ENCODE peak calls at places on chromosomes 3 and 15, in four cellular contexts. B, L, P and E are unnamed samples.

GRCh38 chr15:51132384-51133139 is 37.9 kb upstream of the TNFAIP8L3 start:
- DNase-seq in B (no peak), L (peak; percentile 91), P (no peak), E (no peak)

GRCh38 chr3:134998855-134999254 is 203.8 kb downstream of the EPHB1 start:
- DNase-seq in B (no peak), L (no peak), P (peak; percentile 62), E (no peak)

GRCh38 chr3:186646841-186647240 is 6.6 kb downstream of the FETUB start:
- DNase-seq in B (no peak), L (no peak), P (no peak), E (no peak)

GRCh38 chr3:107370902-107371301 is 6.3 kb upstream of the CCDC54 start:
- DNase-seq in B (no peak), L (no peak), P (no peak), E (no peak)

GRCh38 chr3:123331651-123332050 is 117.2 kb downstream of the ADCY5 start:
- DNase-seq in B (no peak), L (no peak), P (no peak), E (no peak)

GRCh38 chr3:46714728-46715506 is 2.8 kb downstream of the PRSS50 start:
- DNase-seq in B (no peak), L (peak; percentile 74), P (no peak), E (no peak)

GRCh38 chr3:102081587-102082289 is 232.4 kb downstream of the NFKBIZ start:
- DNase-seq in B (no peak), L (no peak), P (no peak), E (no peak)

GRCh38 chr3:115072265-115073008 is 74.7 kb downstream of the ZBTB20 start:
- DNase-seq in B (no peak), L (no peak), P (no peak), E (no peak)

GRCh38 chr15:38736686-38737085 is 172.1 kb upstream of the RASGRP1 start:
- DNase-seq in B (no peak), L (no peak), P (no peak), E (no peak)

GRCh38 chr3:40524571-40525285 is at the start of gene ZNF621:
- DNase-seq in B (peak; percentile 84), L (peak; percentile 98), P (peak; percentile 95), E (peak; percentile 88)
- TF ChIP-seq CTCF in B (no peak), L (no peak), P (no peak), E (no peak)

DNA sequence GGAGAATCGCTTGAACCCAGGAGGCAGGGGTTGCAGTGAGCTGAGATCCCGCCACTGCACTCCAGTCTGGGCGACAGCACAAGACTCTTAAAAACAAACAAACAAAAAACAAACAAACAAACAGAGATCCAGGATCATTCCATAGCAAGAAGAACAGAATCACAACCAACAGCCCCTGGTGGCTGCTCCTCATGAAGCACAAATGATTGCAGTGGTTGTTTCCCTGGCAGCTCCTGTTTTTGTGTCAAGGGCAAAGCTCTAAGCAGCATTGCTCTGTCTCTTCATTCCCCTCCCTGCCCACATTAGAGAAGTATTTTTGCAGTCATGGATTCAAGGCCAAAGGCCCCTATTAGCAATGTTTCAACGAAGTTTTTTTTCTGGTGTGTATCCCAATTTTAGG is 25.8 kb upstream of the BLM start:
- DNase-seq in B (no peak), L (peak; percentile 21), P (no peak), E (no peak)
- TF ChIP-seq CTCF in B (no peak), L (no peak), P (no peak), E (no peak)

GRCh38 chr3:171836836-171837235 is 6.3 kb upstream of the TMEM212 start:
- DNase-seq in B (no peak), L (no peak), P (no peak), E (no peak)

GRCh38 chr3:171833775-171834460 is 9.2 kb upstream of the TMEM212 start:
- DNase-seq in B (no peak), L (no peak), P (no peak), E (no peak)

GRCh38 chr3:171835613-171836012 is 7.5 kb upstream of the TMEM212 start:
- DNase-seq in B (no peak), L (no peak), P (no peak), E (no peak)

GRCh38 chr3:171834461-171834801 is 8.7 kb upstream of the TMEM212 start:
- DNase-seq in B (no peak), L (no peak), P (no peak), E (no peak)

GRCh38 chr3:171835116-171835515 is 8.0 kb upstream of the TMEM212 start:
- DNase-seq in B (no peak), L (no peak), P (no peak), E (no peak)
- TF ChIP-seq CTCF in B (no peak), L (no peak), P (no peak), E (no peak)

GRCh38 chr3:153830552-153830951 is 290.6 kb upstream of the ARHGEF26 start:
- DNase-seq in B (no peak), L (no peak), P (no peak), E (no peak)

GRCh38 chr3:153840487-153840886 is 280.7 kb upstream of the ARHGEF26 start:
- DNase-seq in B (no peak), L (no peak), P (no peak), E (no peak)

GRCh38 chr3:153829596-153830170 is 291.5 kb upstream of the ARHGEF26 start:
- DNase-seq in B (no peak), L (no peak), P (no peak), E (no peak)

DNA sequence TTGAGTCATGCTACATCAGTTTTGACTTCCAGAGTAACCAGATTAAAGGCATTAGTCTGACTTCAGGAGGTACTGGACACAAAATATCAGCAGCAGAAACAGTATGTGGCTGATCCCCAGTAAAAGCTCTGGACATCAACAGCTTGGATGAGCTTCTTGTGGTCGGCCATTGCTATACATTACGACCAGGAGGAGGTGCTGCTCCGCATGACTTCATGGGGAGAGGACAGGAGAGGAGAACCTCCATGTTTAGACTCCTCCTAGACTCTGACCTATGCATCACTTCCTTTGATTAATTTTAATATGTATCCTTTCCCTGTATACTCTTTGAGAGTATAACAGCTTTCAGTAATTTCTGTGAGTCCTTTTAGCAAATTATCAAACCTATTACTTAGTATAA is 285.6 kb upstream of the ARHGEF26 start:
- DNase-seq in B (no peak), L (no peak), P (no peak), E (no peak)
- TF ChIP-seq CTCF in B (no peak), L (no peak), P (no peak), E (no peak)

GRCh38 chr3:196590279-196590678 is 21.8 kb downstream of the FBXO45 start:
- DNase-seq in B (no peak), L (no peak), P (no peak), E (no peak)

GRCh38 chr3:196585044-196585757 is 16.7 kb downstream of the FBXO45 start:
- DNase-seq in B (no peak), L (no peak), P (no peak), E (no peak)
- TF ChIP-seq CTCF in B (no peak), L (no peak), P (no peak), E (no peak)

DNA sequence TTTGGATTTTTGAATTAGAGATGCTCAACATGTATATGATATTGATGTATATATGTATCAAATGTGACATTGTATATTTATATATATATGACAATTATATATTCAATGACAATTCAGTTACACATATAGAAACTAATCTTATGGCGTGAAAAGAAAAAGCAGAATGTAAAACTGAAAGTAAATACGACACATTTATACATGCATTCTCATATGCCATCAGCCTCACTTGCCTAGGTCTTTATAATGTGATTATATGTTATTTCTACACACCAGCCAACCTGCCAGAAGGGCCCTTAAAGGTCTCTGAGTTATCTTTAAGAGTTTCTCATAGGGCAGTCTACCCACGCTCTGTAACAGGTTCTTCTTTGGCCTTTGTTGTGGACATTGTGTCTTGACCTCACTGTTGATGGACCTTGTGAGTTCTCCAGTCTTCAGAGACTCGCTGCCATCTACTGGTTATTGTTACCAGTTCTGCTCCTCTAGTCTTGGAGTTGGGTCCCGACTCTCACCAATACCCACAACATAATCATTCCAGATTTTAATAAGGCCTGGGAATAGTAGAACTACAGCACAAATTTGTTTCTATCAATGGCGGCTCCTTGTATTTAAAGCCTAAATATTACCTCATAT is 371.5 kb upstream of the GOLIM4 start:
- DNase-seq in B (no peak), L (no peak), P (no peak), E (no peak)
- TF ChIP-seq CTCF in B (peak; percentile 58), L (no peak), P (no peak), E (no peak)

DNA sequence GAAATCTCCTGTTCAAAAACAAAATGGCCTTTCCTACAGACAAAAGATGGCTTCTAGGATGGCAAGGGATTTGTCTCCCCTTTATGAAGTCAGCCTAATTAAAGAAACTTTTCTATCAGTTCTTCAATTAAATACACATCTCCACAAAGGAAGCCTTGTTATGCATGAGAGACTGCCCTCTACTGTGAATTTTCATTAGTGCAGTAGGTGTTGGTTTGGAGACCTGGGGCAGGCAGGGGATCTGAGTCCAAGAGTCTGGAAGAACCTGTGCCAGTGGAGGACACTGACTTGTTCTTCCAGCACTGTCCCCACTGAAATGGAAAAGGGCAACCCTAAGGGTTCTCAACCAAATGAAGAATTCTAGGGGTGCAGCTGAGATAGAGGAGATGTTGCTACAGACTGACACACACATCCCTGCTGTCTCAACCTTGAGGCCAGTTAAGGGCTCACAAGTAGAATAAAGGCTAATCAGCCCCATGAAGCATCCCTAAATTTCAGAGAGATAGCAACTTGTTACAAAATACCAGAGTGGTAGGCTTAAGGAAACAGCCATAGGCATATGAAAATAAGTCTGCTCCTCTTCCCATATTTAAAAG is 174.0 kb upstream of the PRICKLE2 start:
- DNase-seq in B (no peak), L (no peak), P (peak; percentile 55), E (no peak)
- TF ChIP-seq CTCF in B (peak; percentile 76), L (no peak), P (peak; percentile 80), E (no peak)

DNA sequence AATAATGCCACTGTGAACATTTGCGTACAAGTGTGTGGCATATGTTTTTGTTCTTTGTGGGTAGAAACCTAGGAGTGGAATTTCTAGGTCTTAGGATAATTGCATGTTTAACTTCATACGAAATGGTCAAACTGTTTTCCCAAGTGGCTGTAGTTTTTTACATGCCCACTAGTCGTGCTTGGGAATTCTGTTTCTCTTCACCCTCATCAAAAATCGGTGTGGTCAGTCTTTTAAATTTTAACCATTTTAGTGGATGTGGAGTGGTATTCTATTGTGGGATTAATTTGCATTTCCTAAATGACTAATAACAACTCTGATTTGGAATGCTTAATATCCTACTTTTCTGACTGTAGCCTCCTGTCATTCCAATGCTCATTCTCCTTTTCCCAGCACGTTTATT is 27.6 kb downstream of the ZFAND6 start:
- DNase-seq in B (no peak), L (no peak), P (no peak), E (no peak)
- TF ChIP-seq CTCF in B (peak; percentile 18), L (no peak), P (no peak), E (no peak)

GRCh38 chr3:59391131-59391530 is 341.3 kb upstream of the CFAP20DC start:
- DNase-seq in B (no peak), L (no peak), P (no peak), E (no peak)
- TF ChIP-seq CTCF in B (no peak), L (no peak), P (no peak), E (no peak)